ENCODE peak calls at places on chromosomes 12 and 14, in nine cellular contexts. J, Y, N, R, Z, F, W, T and A are unnamed samples. For H3K4me1, the result is how much of the 10 kb centered on the place peaks cover.

GRCh38 chr14:89303452-89304435 is 113.3 kb downstream of the FOXN3 start:
- DNase-seq in J (peak), Y (no peak), N (peak), R (peak), Z (peak), F (peak), W (peak), T (peak), A (peak)

GRCh38 chr14:91405241-91405721 is 12.3 kb downstream of the CCDC88C start:
- DNase-seq in J (no peak), Y (no peak), N (no peak), R (peak), Z (peak), F (no peak), W (no peak), T (no peak), A (no peak)

GRCh38 chr12:79935624-79936040 is 735 bp upstream of the PPP1R12A start:
- DNase-seq in J (peak), Y (no peak), N (no peak), R (no peak), Z (no peak), F (no peak), W (no peak), T (peak), A (no peak)

GRCh38 chr12:76984566-76984965 is 80.8 kb downstream of the E2F7 start:
- DNase-seq in J (no peak), Y (no peak), N (no peak), R (no peak), Z (no peak), F (no peak), W (peak), T (no peak), A (no peak)

GRCh38 chr12:113247123-113248045 is 26.1 kb downstream of the TPCN1 start:
- DNase-seq in J (no peak), Y (peak), N (no peak), R (peak), Z (no peak), F (no peak), W (no peak), T (peak), A (peak)

GRCh38 chr12:108371801-108372344 is 32.8 kb upstream of the CMKLR1 start:
- DNase-seq in J (no peak), Y (no peak), N (no peak), R (peak), Z (no peak), F (no peak), W (no peak), T (peak), A (peak)

GRCh38 chr14:61710853-61711817 is 15.8 kb downstream of the HIF1A start:
- DNase-seq in J (no peak), Y (no peak), N (no peak), R (no peak), Z (no peak), F (no peak), W (no peak), T (no peak), A (no peak)

GRCh38 chr12:131831021-131831571 is 2.9 kb downstream of the MMP17 start:
- DNase-seq in J (no peak), Y (peak), N (no peak), R (no peak), Z (no peak), F (no peak), W (peak), T (no peak), A (peak)

GRCh38 chr14:20857630-20858261 is 33.4 kb upstream of the RNASE3 start:
- DNase-seq in J (peak), Y (peak), N (peak), R (peak), Z (peak), F (no peak), W (peak), T (peak), A (no peak)

GRCh38 chr14:66600416-66600815 is 92.5 kb downstream of the GPHN start:
- DNase-seq in J (no peak), Y (no peak), N (no peak), R (no peak), Z (no peak), F (no peak), W (no peak), T (peak), A (no peak)

GRCh38 chr12:101455685-101456084 is 19.5 kb upstream of the SPIC start:
- DNase-seq in J (no peak), Y (no peak), N (no peak), R (no peak), Z (no peak), F (no peak), W (no peak), T (no peak), A (no peak)

DNA sequence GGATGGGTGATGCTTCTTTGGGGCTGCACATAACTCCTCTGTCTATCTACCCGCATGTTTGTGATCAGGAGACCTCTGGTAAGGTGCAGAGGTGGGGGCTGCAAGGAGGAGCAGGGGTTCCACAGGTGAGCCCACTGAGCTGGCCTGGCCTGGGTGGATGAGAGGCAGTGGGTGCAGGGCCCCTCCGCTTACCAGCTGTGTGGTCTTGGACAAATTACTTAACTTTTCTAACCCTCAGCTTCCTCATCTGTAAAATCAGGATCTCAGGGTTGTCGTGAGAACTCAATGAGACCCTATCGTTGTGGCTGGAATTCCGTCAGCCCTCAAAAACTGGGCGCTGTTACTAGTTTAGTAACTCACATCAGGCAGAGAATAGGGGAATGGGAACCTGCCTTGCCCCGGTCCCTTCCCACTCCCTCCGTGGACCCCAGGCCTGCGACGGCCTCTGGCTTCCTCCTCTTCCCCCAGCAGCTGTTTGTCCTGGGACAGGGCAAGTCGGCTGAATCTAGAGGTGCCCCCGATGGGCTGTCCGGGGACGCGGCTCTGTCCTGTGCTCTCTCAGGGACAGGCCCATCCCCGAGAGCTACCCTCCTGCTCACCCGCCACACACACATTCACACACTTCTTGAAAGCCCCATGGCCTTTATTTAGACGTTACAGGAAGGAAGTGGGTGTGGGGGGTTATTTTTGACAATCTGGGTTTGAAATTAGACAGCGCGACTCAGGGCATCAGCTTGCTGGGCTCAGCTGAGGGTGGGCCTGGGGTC is 7.6 kb downstream of the PTPN6 start:
- DNase-seq in J (peak), Y (no peak), N (peak), R (no peak), Z (peak), F (peak), W (peak), T (no peak), A (no peak)
- H3K4me1 ChIP-seq in J (half or more), Y (under half), N (half or more), R (under half), Z (half or more), F (under half), W (under half), T (under half), A (under half)

DNA sequence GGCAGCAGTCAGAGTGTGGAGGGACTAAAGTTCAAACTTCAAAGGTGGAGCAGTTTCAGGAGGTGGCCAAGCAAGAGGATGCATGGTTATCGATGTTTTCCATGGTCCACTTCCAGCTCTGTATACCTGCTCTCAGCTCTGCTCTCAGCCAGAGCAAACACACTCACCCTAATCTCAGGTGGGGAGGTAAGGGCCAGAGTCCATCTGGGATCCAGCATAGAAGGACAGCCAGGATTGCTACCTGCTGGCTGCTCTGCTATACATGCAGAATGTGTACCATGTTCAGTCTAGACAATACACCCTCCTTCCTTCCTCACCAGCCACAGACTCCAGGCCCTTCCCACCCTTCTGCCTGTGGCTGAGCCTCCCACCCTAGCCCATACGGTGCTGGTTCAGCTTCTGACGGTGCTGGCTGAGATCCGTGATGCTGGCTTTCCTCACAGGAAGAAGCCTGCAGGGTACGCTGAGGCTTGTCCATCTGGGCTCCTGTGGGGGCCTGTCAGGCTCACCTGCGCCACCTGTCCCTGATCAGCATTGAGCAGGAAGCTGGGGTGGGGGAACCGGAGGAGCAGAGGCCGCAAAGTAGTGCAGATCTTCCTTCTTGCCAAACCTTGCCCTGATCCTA is 2.4 kb downstream of the CBLN3 start:
- DNase-seq in J (peak), Y (no peak), N (no peak), R (peak), Z (peak), F (no peak), W (no peak), T (no peak), A (no peak)
- H3K27ac ChIP-seq in J (peak), Y (no peak), N (peak), R (peak), Z (peak), F (no peak), W (no peak), T (no peak), A (no peak)

GRCh38 chr12:106975098-106975497 is 11.8 kb downstream of the MTERF2 start:
- DNase-seq in J (no peak), Y (no peak), N (no peak), R (no peak), Z (no peak), F (no peak), W (no peak), T (no peak), A (no peak)

GRCh38 chr12:106971065-106971464 is 15.4 kb downstream of the TMEM263 start:
- DNase-seq in J (no peak), Y (no peak), N (no peak), R (no peak), Z (no peak), F (no peak), W (no peak), T (no peak), A (no peak)

GRCh38 chr12:106976013-106976658 is 10.8 kb downstream of the MTERF2 start:
- DNase-seq in J (no peak), Y (no peak), N (no peak), R (peak), Z (no peak), F (no peak), W (no peak), T (peak), A (peak)

GRCh38 chr12:106974525-106974924 is 12.4 kb downstream of the MTERF2 start:
- DNase-seq in J (no peak), Y (no peak), N (no peak), R (peak), Z (no peak), F (no peak), W (no peak), T (no peak), A (no peak)

DNA sequence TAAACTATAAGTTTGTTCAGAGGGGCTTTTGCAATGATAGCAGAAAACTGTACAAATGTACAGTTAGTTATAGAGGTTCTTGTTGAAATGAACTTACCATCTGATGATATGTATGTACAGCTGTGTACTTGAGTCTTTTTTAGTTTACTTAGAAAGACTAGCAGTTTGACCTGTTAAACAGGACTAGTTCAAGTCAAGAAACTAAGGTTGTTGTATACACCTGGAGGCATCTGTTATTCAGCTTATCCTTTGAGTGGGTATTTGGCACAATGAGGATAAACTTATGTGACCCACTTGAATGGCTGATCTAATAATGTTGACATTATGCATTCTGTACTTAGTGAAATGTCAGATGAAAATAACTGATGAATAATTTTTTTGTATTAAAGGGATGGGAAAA is 13.4 kb downstream of the MTERF2 start:
- DNase-seq in J (no peak), Y (no peak), N (no peak), R (no peak), Z (no peak), F (no peak), W (no peak), T (no peak), A (no peak)
- H3K4me3 ChIP-seq in J (no peak), Y (no peak), N (no peak), R (no peak), Z (no peak), F (no peak), W (no peak), T (no peak), A (no peak)

GRCh38 chr14:93954516-93954830 is 21.9 kb downstream of the ASB2 start:
- DNase-seq in J (no peak), Y (peak), N (no peak), R (no peak), Z (no peak), F (no peak), W (no peak), T (no peak), A (no peak)
- H3K4me1 ChIP-seq in J (under half), Y (under half), N (half or more), R (under half), Z (under half), F (under half), W (under half), T (under half), A (under half)

GRCh38 chr12:51383281-51383905 is 7.8 kb downstream of the GALNT6 start:
- DNase-seq in J (no peak), Y (no peak), N (no peak), R (no peak), Z (no peak), F (no peak), W (no peak), T (no peak), A (no peak)
- H3K27ac ChIP-seq in J (no peak), Y (no peak), N (no peak), R (no peak), Z (no peak), F (no peak), W (no peak), T (no peak), A (no peak)